ENCODE peak calls at places on chromosomes 4 and X, in seven cellular contexts. F is IMR-90, V is sigmoid colon, A is heart left ventricle, M is body of pancreas, R is breast epithelium, W is A549. D is an unnamed sample. For H3K4me1, the result is how much of the 10 kb centered on the place peaks cover.

GRCh38 chrX:13013353-13014110 is 30.9 kb downstream of the FAM9C start:
- DNase-seq in V (peak), F (no peak), R (no peak), W (no peak), A (peak), M (peak), D (no peak)

GRCh38 chr4:4206204-4206603 is 20.5 kb downstream of the OTOP1 start:
- DNase-seq in R (no peak), M (no peak), A (no peak), V (no peak), W (no peak), F (no peak), D (no peak)

GRCh38 chrX:129678176-129678880 is 23.6 kb upstream of the APLN start:
- DNase-seq in M (peak), R (peak), W (peak), F (no peak), A (peak), V (peak), D (no peak)

GRCh38 chr4:147809171-147809570 is 77.3 kb downstream of the ARHGAP10 start:
- DNase-seq in A (no peak), W (no peak), R (no peak), F (no peak), V (no peak), M (no peak), D (no peak)

GRCh38 chr4:73988096-73988495 is at the start of gene PPBP:
- DNase-seq in W (no peak), A (no peak), F (no peak), V (no peak), R (no peak), M (no peak), D (no peak)

GRCh38 chr4:25433966-25434667 is 57.1 kb downstream of the ANAPC4 start:
- DNase-seq in R (no peak), F (no peak), W (no peak), V (no peak), M (no peak), A (no peak), D (no peak)

GRCh38 chr4:100042711-100043110 is 92.6 kb upstream of the H2AZ1 start:
- DNase-seq in M (no peak), R (no peak), V (no peak), A (no peak), F (peak), W (no peak), D (no peak)

GRCh38 chr4:150219841-150220240 is 141.6 kb downstream of the DCLK2 start:
- DNase-seq in R (peak), V (no peak), W (no peak), A (no peak), M (no peak), F (peak), D (no peak)

GRCh38 chr4:135949926-135950325 is 1582.4 kb downstream of the PCDH18 start:
- DNase-seq in R (no peak), A (no peak), M (no peak), W (no peak), V (no peak), F (no peak), D (no peak)

GRCh38 chr4:33722800-33723511 is 2521.4 kb downstream of the ARAP2 start:
- DNase-seq in V (no peak), R (no peak), F (no peak), W (no peak), M (no peak), A (no peak), D (no peak)

GRCh38 chr4:74104145-74104544 is 5.2 kb upstream of the CXCL2 start:
- DNase-seq in M (peak), W (no peak), R (no peak), A (no peak), F (no peak), V (no peak), D (no peak)

GRCh38 chr4:176443117-176443516 is 123.4 kb downstream of the SPCS3 start:
- DNase-seq in A (no peak), V (no peak), R (no peak), W (peak), F (peak), M (no peak), D (no peak)

GRCh38 chr4:83386931-83387897 is 52.6 kb upstream of the HPSE start:
- DNase-seq in V (no peak), R (no peak), M (no peak), A (no peak), W (no peak), F (no peak), D (no peak)

GRCh38 chr4:2930821-2931764 is 32.1 kb downstream of the NOP14 start:
- DNase-seq in A (no peak), F (no peak), V (no peak), R (peak), W (no peak), M (peak), D (peak)

GRCh38 chr4:95548738-95549245 is at the start of gene UNC5C:
- DNase-seq in A (peak), F (no peak), W (no peak), V (peak), M (peak), R (peak), D (peak)
- TF ChIP-seq POLR2A in A (no peak), F (no peak), W (no peak), V (no peak), M (no peak), R (peak), D (no peak)

DNA sequence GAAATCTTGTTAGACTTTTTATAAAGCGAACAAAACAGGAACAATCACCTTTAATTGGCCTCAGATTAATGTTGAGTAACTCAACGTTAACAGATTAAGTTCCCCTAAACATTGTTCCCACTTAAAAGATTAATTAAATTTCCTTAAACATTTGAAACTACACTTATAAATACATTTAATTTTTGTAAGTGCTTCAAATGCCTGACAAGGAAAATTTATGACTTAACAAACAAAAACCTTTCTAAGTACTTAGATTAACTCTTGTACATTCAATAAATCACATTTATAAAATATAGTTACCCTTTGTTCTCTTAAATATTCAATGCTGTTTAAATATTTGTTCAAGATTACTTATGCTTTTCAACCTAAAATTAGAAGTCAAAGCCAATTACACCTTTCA is 39.4 kb upstream of the OCIAD2 start:
- DNase-seq in V (no peak), M (no peak), W (no peak), A (no peak), R (no peak), F (no peak), D (no peak)
- H3K4me1 ChIP-seq in V (under half), M (under half), W (under half), A (under half), R (under half), F (under half), D (under half)

DNA sequence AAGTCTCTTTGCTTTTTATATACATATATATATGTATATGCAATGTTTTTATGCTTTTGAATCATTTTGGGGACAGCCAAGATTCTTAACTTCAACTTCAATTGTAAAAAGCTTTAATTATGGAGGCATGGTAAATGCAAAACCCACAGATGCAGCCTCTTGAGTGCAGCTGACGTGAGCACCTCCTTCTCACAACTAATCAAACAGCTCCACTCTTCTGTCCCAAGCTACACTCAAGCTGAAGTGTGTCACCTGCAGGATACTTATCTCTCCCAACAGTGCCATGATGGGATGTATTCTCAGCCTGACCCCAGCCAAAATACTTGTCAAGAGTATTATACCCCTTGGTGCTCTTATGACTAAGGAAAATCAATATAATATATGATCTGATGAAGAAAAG is 60.7 kb upstream of the BLTP1 start:
- DNase-seq in R (no peak), F (no peak), M (no peak), A (no peak), V (no peak), W (no peak), D (no peak)
- H3K27ac ChIP-seq in R (no peak), F (no peak), M (no peak), A (no peak), V (no peak), W (no peak), D (no peak)

DNA sequence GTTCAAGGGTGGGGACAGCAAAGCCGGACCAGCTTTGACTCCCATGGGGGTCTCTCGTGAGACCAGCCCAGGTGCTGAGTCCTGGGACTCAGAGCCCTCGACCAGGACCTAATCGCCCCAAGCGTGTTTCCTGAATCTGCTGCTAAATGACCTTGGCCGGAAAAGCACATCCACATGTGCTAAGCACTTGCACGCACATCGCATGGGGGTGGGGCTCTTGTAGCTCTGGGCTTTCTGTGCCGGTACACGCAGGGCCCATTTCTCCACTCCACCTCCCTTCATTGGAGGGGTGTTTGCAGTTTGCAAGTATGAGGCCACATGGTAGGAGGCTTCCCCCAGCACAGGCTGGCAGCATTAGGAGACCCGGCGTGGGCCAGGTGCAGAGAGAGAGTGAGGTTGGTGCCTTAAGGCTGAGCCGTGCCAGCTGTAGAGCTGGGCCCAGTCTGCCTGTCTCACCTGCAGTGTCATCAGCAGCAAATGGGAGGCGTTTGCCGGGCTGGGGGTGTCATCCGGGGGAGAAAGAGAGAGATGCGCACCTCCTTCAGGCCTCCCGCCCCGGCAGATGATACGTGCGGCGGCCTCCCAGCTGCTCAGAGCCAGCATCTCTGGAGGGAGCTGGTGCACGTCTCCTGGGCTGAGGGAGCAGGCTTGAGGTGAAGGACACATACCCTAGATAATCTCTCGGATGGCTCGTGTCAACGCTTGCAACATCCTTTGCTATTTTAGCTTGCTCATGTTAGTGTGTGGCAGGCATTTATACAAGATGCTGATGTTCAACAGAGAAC is 45.2 kb upstream of the CLCN4 start:
- DNase-seq in R (no peak), W (no peak), M (no peak), F (peak), A (peak), V (peak), D (no peak)
- TF ChIP-seq POLR2A in R (no peak), W (no peak), M (no peak), F (no peak), A (no peak), V (no peak), D (no peak)

GRCh38 chr4:1784789-1785591 is 8.1 kb upstream of the FGFR3 start:
- DNase-seq in W (no peak), F (no peak), R (no peak), A (peak), M (no peak), V (no peak), D (no peak)
- H3K4me1 ChIP-seq in W (under half), F (under half), R (under half), A (under half), M (under half), V (under half), D (under half)

GRCh38 chr4:56575820-56576429 is 70.3 kb downstream of the ARL9 start:
- DNase-seq in W (peak), V (no peak), A (no peak), F (peak), R (no peak), M (no peak), D (no peak)

DNA sequence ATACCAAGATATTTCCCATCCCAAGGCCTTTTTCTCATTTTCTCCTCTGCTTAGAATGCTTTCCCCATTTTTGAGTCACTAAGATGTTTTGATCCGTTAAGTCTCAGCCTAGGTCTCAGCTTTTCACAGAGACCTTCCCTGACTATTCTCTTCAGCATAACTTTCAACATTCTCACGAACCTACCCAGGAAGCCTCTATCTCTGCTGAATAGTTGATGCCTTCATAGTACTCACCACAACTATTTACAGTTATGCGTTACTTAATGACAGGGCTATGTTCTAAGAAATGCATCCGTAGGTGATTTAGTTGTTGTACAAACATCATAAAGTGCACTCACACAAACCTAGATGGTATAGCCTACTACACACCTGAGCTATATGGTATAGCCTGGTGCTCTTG is 64.5 kb downstream of the ARL9 start:
- DNase-seq in M (no peak), W (no peak), A (no peak), R (no peak), V (no peak), F (peak), D (no peak)
- H3K27ac ChIP-seq in M (no peak), W (no peak), A (no peak), R (no peak), V (no peak), F (no peak), D (no peak)

GRCh38 chr4:140373328-140374129 is at the start of gene SCOC:
- DNase-seq in A (peak), R (peak), F (peak), W (peak), V (peak), M (peak), D (peak)
- TF ChIP-seq POLR2A in A (no peak), R (peak), F (peak), W (peak), V (peak), M (peak), D (peak)

DNA sequence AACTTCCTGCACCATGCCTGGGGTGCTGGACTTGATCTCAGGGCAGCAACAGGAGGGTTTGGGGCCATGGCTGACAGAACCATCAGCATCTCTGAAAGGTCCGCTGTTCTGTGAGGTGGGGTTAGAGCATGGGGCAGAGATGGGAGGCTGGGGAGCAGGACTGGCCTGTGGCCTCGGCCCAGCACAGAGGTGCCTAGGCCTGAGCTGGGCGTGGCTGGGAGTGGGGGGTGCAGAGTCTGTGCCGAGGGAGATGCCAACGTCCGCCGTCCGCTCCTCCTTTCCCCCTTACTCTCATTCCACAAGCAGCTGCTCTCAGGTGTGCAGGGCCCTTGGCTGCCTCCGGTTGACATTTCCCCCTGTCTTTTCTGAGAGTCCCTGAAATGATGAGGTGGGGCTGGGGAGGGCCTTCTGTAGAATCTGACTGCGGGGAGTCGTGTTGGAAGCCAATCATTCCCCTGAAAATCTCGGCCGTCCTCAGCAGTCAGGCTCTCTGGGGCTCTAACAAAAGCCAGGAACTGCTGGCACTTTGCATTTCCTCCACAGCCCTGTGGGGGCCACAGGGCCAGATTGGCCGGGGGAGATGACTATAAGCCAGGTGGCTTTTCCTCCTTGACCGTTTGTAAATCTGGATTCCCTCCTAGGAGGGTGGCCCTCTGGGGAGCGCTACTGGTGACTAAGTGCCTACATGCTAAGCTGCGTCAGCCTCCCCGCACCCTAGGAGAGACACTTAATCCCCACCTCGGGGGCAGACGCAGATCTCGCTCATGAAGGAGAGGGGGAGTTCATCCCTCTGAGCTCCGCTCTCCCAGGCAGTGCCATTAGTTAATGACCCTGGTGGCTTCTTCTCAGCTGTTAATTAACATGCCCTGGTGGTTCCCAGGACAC is 41.2 kb downstream of the EVC start:
- DNase-seq in A (no peak), W (no peak), R (no peak), V (peak), M (no peak), F (peak), D (no peak)
- H3K4me1 ChIP-seq in A (under half), W (under half), R (under half), V (under half), M (under half), F (under half), D (under half)

GRCh38 chrX:1873671-1874070 is 258.8 kb downstream of the ASMT start:
- DNase-seq in F (no peak), V (no peak), M (no peak), W (no peak), A (no peak), R (no peak), D (no peak)

GRCh38 chrX:1874899-1875298 is 260.0 kb downstream of the ASMT start:
- DNase-seq in M (no peak), A (no peak), V (no peak), F (no peak), R (no peak), W (no peak), D (no peak)

GRCh38 chrX:1870421-1870820 is 255.6 kb downstream of the ASMT start:
- DNase-seq in A (no peak), V (no peak), R (no peak), M (no peak), W (no peak), F (no peak), D (no peak)

GRCh38 chrX:1874416-1874815 is 259.6 kb downstream of the ASMT start:
- DNase-seq in M (no peak), R (no peak), A (no peak), V (no peak), F (no peak), W (no peak), D (no peak)

GRCh38 chrX:1871887-1872286 is 257.0 kb downstream of the ASMT start:
- DNase-seq in R (no peak), V (no peak), W (no peak), F (no peak), M (no peak), A (no peak), D (no peak)
- H3K27ac ChIP-seq in R (no peak), V (no peak), W (no peak), F (no peak), M (no peak), A (no peak), D (no peak)

DNA sequence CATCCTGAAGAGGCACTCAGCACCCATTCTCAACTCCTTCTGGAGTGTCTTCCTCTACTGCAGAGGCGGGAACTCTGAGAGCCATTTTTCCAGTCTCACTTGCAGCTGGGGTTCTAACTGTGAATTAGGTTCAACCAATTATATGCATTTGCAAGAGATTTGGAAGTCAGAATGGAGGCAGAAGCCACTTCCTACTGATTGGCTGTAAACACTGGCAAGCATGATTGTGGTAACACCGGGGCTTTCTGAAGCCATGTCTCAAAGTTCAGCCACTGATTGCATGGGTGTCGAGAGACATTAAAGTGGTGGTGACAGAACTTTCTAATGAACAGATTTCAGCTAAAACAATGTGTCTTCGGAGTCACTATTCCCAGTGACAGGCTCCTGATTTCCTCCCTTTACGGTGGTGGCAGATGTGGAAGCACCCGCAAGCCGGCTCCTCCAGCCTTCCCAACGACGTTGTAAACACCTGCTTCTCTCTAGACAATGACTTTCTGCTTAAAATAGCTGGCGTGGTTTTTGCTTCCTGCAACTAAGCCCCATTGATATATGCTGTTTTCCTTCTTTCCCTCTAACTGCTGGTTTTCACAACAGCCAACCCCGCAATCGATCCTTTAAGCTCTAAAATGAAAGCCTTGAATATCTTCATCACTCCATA is 92.0 kb downstream of the IRF2 start:
- DNase-seq in M (no peak), V (no peak), A (no peak), W (no peak), R (no peak), F (no peak), D (no peak)
- TF ChIP-seq POLR2A in M (no peak), V (no peak), A (no peak), W (no peak), R (no peak), F (no peak), D (no peak)

D was measured in prostate gland.